ENCODE peak calls at places on chromosomes 13 and 19, in six cellular contexts. N is uterus, U is heart left ventricle, V is psoas muscle, T is testis, B is body of pancreas. R is an unnamed sample.

GRCh38 chr19:49214701-49215100 is 57.1 kb downstream of the TRPM4 start:
- DNase-seq in U (no peak), N (no peak), B (no peak), V (no peak), T (no peak), R (no peak)

GRCh38 chr19:45900661-45901431 is 1.6 kb downstream of the MYPOP start:
- DNase-seq in N (no peak), V (no peak), B (no peak), U (no peak), T (no peak), R (peak; percentile 6)

GRCh38 chr13:83780201-83780600 is 102.1 kb downstream of the SLITRK1 start:
- DNase-seq in U (no peak), V (no peak), B (no peak), N (no peak), T (peak; percentile 36), R (no peak)

GRCh38 chr13:86870388-86870966 is 800.7 kb upstream of the SLITRK5 start:
- DNase-seq in T (no peak), U (no peak), B (no peak), V (no peak), N (no peak), R (no peak)

GRCh38 chr19:51246153-51246552 is 4.7 kb upstream of the SIGLECL1 start:
- DNase-seq in B (no peak), U (no peak), N (no peak), T (no peak), V (no peak), R (no peak)

GRCh38 chr13:56561327-56561726 is 579.4 kb upstream of the PRR20A start:
- DNase-seq in T (no peak), B (no peak), N (no peak), V (no peak), U (no peak), R (no peak)

GRCh38 chr13:30905932-30906383 is at the start of gene MEDAG:
- DNase-seq in B (peak; percentile 38), N (peak; percentile 81), U (peak; percentile 87), T (peak; percentile 57), V (peak; percentile 88), R (peak; percentile 91)

GRCh38 chr19:1267441-1268391 is 1.4 kb upstream of the CIRBP start:
- DNase-seq in N (peak; percentile 45), U (no peak), T (no peak), V (peak; percentile 37), B (no peak), R (peak; percentile 52)

GRCh38 chr19:32181356-32181920 is 164.0 kb upstream of the ZNF507 start:
- DNase-seq in V (no peak), T (no peak), U (no peak), N (no peak), B (no peak), R (no peak)

GRCh38 chr19:50043967-50044366 is 18.2 kb downstream of the ZNF473 start:
- DNase-seq in V (no peak), B (no peak), U (no peak), T (no peak), N (no peak), R (no peak)

GRCh38 chr13:48938308-48938943 is 37.3 kb upstream of the FNDC3A start:
- DNase-seq in T (no peak), N (no peak), B (no peak), U (no peak), V (no peak), R (no peak)

GRCh38 chr13:29434217-29434940 is 161.1 kb downstream of the SLC7A1 start:
- DNase-seq in N (no peak), B (no peak), V (no peak), T (no peak), U (no peak), R (no peak)

GRCh38 chr13:42011601-42012401 is 36.6 kb upstream of the DGKH start:
- DNase-seq in T (no peak), B (peak; percentile 12), N (peak; percentile 26), U (no peak), V (no peak), R (no peak)

GRCh38 chr19:2050991-2051770 is at the start of gene MKNK2:
- DNase-seq in B (peak; percentile 93), N (peak; percentile 93), V (peak; percentile 93), U (peak; percentile 98), T (peak; percentile 95), R (peak; percentile 92)

GRCh38 chr13:33610471-33611015 is 207.4 kb upstream of the RFC3 start:
- DNase-seq in B (no peak), T (peak; percentile 39), N (no peak), U (peak; percentile 85), V (peak; percentile 73), R (peak; percentile 83)

GRCh38 chr13:49253997-49254396 is 6.3 kb downstream of the CDADC1 start:
- DNase-seq in B (no peak), U (no peak), N (no peak), T (no peak), V (no peak), R (no peak)

GRCh38 chr19:12945479-12946091 is at the start of gene RAD23A:
- DNase-seq in N (peak; percentile 98), V (peak; percentile 99), B (peak; percentile 99), U (peak; percentile 99), T (peak; percentile 98), R (peak; percentile 99)
- H3K4me1 ChIP-seq in N (peaks cover 5% of the 10 kb centered on the region), V (peaks cover 42% of the 10 kb centered on the region), B (peaks cover 62% of the 10 kb centered on the region), U (peaks cover 22% of the 10 kb centered on the region), T (peaks cover 7% of the 10 kb centered on the region), R (peaks cover 1% of the 10 kb centered on the region)

DNA sequence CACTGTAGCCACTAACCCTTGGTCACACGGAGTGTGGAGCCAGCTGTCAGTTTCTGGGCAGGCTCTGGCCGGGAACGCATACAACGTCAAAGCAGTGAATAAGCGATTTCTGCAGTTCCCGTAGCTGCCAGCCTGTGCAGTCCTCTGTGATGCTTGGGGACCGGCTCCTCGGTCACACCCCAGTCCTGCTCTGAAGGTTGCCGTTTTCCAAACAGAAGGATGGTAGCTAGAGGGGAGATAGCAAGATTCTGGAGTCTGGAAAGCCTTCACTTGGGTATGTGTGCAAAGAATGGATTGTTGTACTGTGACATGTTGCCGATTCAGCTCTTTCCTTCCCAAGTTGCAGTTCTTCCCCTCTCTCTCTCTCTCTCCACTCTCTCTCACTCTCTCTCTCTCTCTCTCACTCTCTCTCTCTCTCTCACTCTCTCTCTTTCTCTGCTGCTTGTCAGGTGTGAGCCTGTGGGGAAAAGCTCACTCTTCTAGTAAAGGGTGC is 38.7 kb upstream of the C1QTNF9 start:
- DNase-seq in N (peak; percentile 39), V (peak; percentile 62), B (peak; percentile 72), U (peak; percentile 79), T (peak; percentile 86), R (peak; percentile 80)
- H3K27ac ChIP-seq in N (peak overlapping the region; percentile 87), V (peak overlapping the region; percentile 68), B (peak overlapping the region; percentile 92), U (peak overlapping the region; percentile 87), T (peak overlapping the region; percentile 87), R (peak overlapping the region; percentile 83)

GRCh38 chr13:95298971-95299627 is 2.2 kb downstream of the ABCC4 start:
- DNase-seq in T (no peak), B (no peak), N (no peak), U (no peak), V (no peak), R (no peak)
- H3K4me3 ChIP-seq in T (no peak overlapping the region), B (no peak overlapping the region), N (no peak overlapping the region), U (no peak overlapping the region), V (peak overlapping the region; percentile 89), R (no peak overlapping the region)

GRCh38 chr13:21672811-21673591 is 2.1 kb downstream of the FGF9 start:
- DNase-seq in V (no peak), T (no peak), B (no peak), N (no peak), U (no peak), R (no peak)

GRCh38 chr13:21676611-21677021 is 5.7 kb downstream of the FGF9 start:
- DNase-seq in U (no peak), B (peak; percentile 46), N (no peak), T (no peak), V (peak; percentile 24), R (no peak)

GRCh38 chr13:21675095-21676007 is 4.5 kb downstream of the FGF9 start:
- DNase-seq in U (peak; percentile 69), B (peak; percentile 61), T (peak; percentile 27), V (peak; percentile 43), N (no peak), R (peak; percentile 78)

GRCh38 chr13:21673592-21674270 is 2.9 kb downstream of the FGF9 start:
- DNase-seq in N (no peak), U (peak; percentile 67), T (peak; percentile 62), B (peak; percentile 59), V (peak; percentile 52), R (peak; percentile 74)

DNA sequence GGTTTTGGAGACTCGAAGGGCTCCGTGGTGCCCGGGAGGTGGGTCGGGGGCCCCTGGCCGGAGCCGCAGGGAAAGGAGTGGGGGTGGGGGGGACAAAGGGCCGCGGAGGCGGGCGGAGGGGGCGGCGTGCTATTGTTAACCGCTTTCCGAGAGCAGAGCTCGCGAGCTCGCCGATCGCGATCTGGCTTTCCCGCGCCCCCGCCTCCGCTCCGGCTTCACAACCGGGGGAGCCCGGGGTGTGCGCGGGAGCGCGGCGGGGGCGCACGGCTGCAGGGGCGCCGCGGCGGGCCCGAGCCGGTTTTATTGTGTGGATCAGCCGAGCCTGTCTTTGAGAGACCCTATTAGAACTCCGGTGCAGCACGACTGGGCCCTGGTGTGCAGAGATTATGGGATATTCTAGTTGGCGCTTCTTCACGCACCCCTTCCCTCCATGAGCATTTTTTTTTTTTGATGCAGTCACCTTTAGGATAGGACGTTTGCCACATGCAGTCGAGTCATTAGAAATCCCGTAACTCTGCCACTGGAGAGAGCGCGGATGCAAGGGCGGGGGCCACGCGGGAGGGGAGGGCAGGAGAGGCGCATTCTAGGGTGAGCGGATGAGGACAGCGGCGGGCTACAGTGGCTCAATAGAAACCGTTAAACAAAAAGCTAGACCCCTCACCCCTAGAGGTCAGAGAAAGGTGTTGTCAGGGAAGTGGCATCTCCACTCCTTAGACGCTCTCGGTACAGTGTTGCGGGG is 3.6 kb downstream of the FGF9 start:
- DNase-seq in N (no peak), V (peak; percentile 24), U (no peak), B (no peak), T (no peak), R (peak; percentile 72)
- H3K4me1 ChIP-seq in N (peaks cover 8% of the 10 kb centered on the region), V (peaks cover 12% of the 10 kb centered on the region), U (peaks cover 19% of the 10 kb centered on the region), B (peaks cover 43% of the 10 kb centered on the region), T (peaks cover 8% of the 10 kb centered on the region), R (no peaks in the 10 kb centered on the region)

GRCh38 chr13:98298599-98298998 is 121.5 kb upstream of the RNF113B start:
- DNase-seq in N (no peak), T (no peak), U (no peak), B (no peak), V (no peak), R (no peak)
- H3K27ac ChIP-seq in N (no peak overlapping the region), T (no peak overlapping the region), U (no peak overlapping the region), B (no peak overlapping the region), V (no peak overlapping the region), R (no peak overlapping the region)

GRCh38 chr13:113840541-113841354 is 23.1 kb downstream of the GAS6 start:
- DNase-seq in N (no peak), B (no peak), V (peak; percentile 10), T (no peak), U (peak; percentile 64), R (peak; percentile 79)

GRCh38 chr13:113841355-113841653 is 22.6 kb downstream of the GAS6 start:
- DNase-seq in V (no peak), B (no peak), N (no peak), T (no peak), U (no peak), R (no peak)

GRCh38 chr13:113837554-113838355 is 26.1 kb downstream of the GAS6 start:
- DNase-seq in U (peak; percentile 95), B (peak; percentile 96), V (peak; percentile 96), T (peak; percentile 92), N (peak; percentile 98), R (peak; percentile 96)

GRCh38 chr13:113838711-113839201 is 25.1 kb downstream of the GAS6 start:
- DNase-seq in T (no peak), B (no peak), V (peak; percentile 18), N (no peak), U (peak; percentile 65), R (peak; percentile 53)

GRCh38 chr13:113839536-113840204 is 24.2 kb downstream of the GAS6 start:
- DNase-seq in N (no peak), B (peak; percentile 74), U (peak; percentile 73), V (peak; percentile 11), T (peak; percentile 60), R (peak; percentile 69)
- H3K4me3 ChIP-seq in N (no peak overlapping the region), B (no peak overlapping the region), U (no peak overlapping the region), V (peak overlapping the region; percentile 4), T (no peak overlapping the region), R (no peak overlapping the region)